ENCODE peak calls at places on chromosome 17, in six cellular contexts. One of them, this sample, is unnamed.

GRCh38 chr17:73133911-73134649 is 30.7 kb upstream of the SSTR2 start:
- DNase-seq in G401: no peak
- DNase-seq in cerebellar cortex: no peak
- DNase-seq in NCI-H774: no peak
- DNase-seq in NCI-H748 treated with DMSO at 0.1 percent for 48 hours: no peak
- DNase-seq in GM12865: no peak
- DNase-seq in this sample: no peak

GRCh38 chr17:72121164-72122001 is 563 bp downstream of the SOX9 start:
- DNase-seq in G401: no peak
- DNase-seq in cerebellar cortex: no peak
- DNase-seq in NCI-H774: peak
- DNase-seq in NCI-H748 treated with DMSO at 0.1 percent for 48 hours: no peak
- DNase-seq in GM12865: peak
- DNase-seq in this sample: peak

GRCh38 chr17:17171186-17171585 is 34.9 kb downstream of the PLD6 start:
- DNase-seq in G401: no peak
- DNase-seq in cerebellar cortex: no peak
- DNase-seq in NCI-H774: no peak
- DNase-seq in NCI-H748 treated with DMSO at 0.1 percent for 48 hours: no peak
- DNase-seq in GM12865: no peak
- DNase-seq in this sample: peak

GRCh38 chr17:74125160-74125559 is 78.3 kb upstream of the RPL38 start:
- DNase-seq in G401: no peak
- DNase-seq in cerebellar cortex: no peak
- DNase-seq in NCI-H774: peak
- DNase-seq in NCI-H748 treated with DMSO at 0.1 percent for 48 hours: peak
- DNase-seq in GM12865: no peak
- DNase-seq in this sample: no peak

GRCh38 chr17:59669411-59669810 is 37.8 kb downstream of the PTRH2 start:
- DNase-seq in G401: no peak
- DNase-seq in cerebellar cortex: no peak
- DNase-seq in NCI-H774: no peak
- DNase-seq in NCI-H748 treated with DMSO at 0.1 percent for 48 hours: no peak
- DNase-seq in GM12865: no peak
- DNase-seq in this sample: no peak

GRCh38 chr17:40953876-40954275 is 12.9 kb downstream of the KRT39 start:
- DNase-seq in G401: no peak
- DNase-seq in cerebellar cortex: no peak
- DNase-seq in NCI-H774: no peak
- DNase-seq in NCI-H748 treated with DMSO at 0.1 percent for 48 hours: no peak
- DNase-seq in GM12865: no peak
- DNase-seq in this sample: no peak

GRCh38 chr17:8918811-8919210 is 46.7 kb downstream of the PIK3R5 start:
- DNase-seq in G401: no peak
- DNase-seq in cerebellar cortex: no peak
- DNase-seq in NCI-H774: no peak
- DNase-seq in NCI-H748 treated with DMSO at 0.1 percent for 48 hours: no peak
- DNase-seq in GM12865: no peak
- DNase-seq in this sample: no peak

GRCh38 chr17:39863918-39864746 is at the start of gene IKZF3:
- DNase-seq in G401: no peak
- DNase-seq in cerebellar cortex: peak
- DNase-seq in NCI-H774: peak
- DNase-seq in NCI-H748 treated with DMSO at 0.1 percent for 48 hours: no peak
- DNase-seq in GM12865: peak
- DNase-seq in this sample: peak

GRCh38 chr17:11031787-11032186 is 193.9 kb upstream of the PIRT start:
- DNase-seq in G401: no peak
- DNase-seq in cerebellar cortex: no peak
- DNase-seq in NCI-H774: no peak
- DNase-seq in NCI-H748 treated with DMSO at 0.1 percent for 48 hours: no peak
- DNase-seq in GM12865: no peak
- DNase-seq in this sample: no peak

GRCh38 chr17:29826045-29826692 is 103.9 kb downstream of the SSH2 start:
- DNase-seq in G401: no peak
- DNase-seq in cerebellar cortex: no peak
- DNase-seq in NCI-H774: peak
- DNase-seq in NCI-H748 treated with DMSO at 0.1 percent for 48 hours: peak
- DNase-seq in GM12865: no peak
- DNase-seq in this sample: no peak

GRCh38 chr17:8832711-8833352 is 33.7 kb upstream of the MFSD6L start:
- DNase-seq in G401: no peak
- DNase-seq in cerebellar cortex: no peak
- DNase-seq in NCI-H774: peak
- DNase-seq in NCI-H748 treated with DMSO at 0.1 percent for 48 hours: no peak
- DNase-seq in GM12865: peak
- DNase-seq in this sample: peak

GRCh38 chr17:142102-142661 is 4.8 kb downstream of the SCGB1C2 start:
- DNase-seq in G401: peak
- DNase-seq in cerebellar cortex: peak
- DNase-seq in NCI-H774: no peak
- DNase-seq in NCI-H748 treated with DMSO at 0.1 percent for 48 hours: no peak
- DNase-seq in GM12865: peak
- DNase-seq in this sample: peak

GRCh38 chr17:1713878-1714487 is 3.8 kb upstream of the TLCD2 start:
- DNase-seq in G401: peak
- DNase-seq in cerebellar cortex: peak
- DNase-seq in NCI-H774: no peak
- DNase-seq in NCI-H748 treated with DMSO at 0.1 percent for 48 hours: peak
- DNase-seq in GM12865: no peak
- DNase-seq in this sample: peak

GRCh38 chr17:48054238-48055185 is 6.4 kb downstream of the NFE2L1 start:
- DNase-seq in G401: peak
- DNase-seq in cerebellar cortex: peak
- DNase-seq in NCI-H774: no peak
- DNase-seq in NCI-H748 treated with DMSO at 0.1 percent for 48 hours: peak
- DNase-seq in GM12865: no peak
- DNase-seq in this sample: peak

GRCh38 chr17:68141050-68141449 is 105.5 kb downstream of the KPNA2 start:
- DNase-seq in G401: no peak
- DNase-seq in cerebellar cortex: no peak
- DNase-seq in NCI-H774: no peak
- DNase-seq in NCI-H748 treated with DMSO at 0.1 percent for 48 hours: no peak
- DNase-seq in GM12865: no peak
- DNase-seq in this sample: peak

GRCh38 chr17:63516910-63517824 is 6.0 kb upstream of the KCNH6 start:
- DNase-seq in G401: no peak
- DNase-seq in cerebellar cortex: no peak
- DNase-seq in NCI-H774: no peak
- DNase-seq in NCI-H748 treated with DMSO at 0.1 percent for 48 hours: no peak
- DNase-seq in GM12865: peak
- DNase-seq in this sample: peak

GRCh38 chr17:75084039-75084660 is 3.6 kb upstream of the SLC16A5 start:
- DNase-seq in G401: no peak
- DNase-seq in cerebellar cortex: no peak
- DNase-seq in NCI-H774: no peak
- DNase-seq in NCI-H748 treated with DMSO at 0.1 percent for 48 hours: no peak
- DNase-seq in GM12865: no peak
- DNase-seq in this sample: peak

GRCh38 chr17:43581581-43581980 is 35.4 kb upstream of the ETV4 start:
- DNase-seq in G401: no peak
- DNase-seq in cerebellar cortex: no peak
- DNase-seq in NCI-H774: no peak
- DNase-seq in NCI-H748 treated with DMSO at 0.1 percent for 48 hours: no peak
- DNase-seq in GM12865: no peak
- DNase-seq in this sample: no peak

GRCh38 chr17:40130352-40131042 is 8.7 kb downstream of the MSL1 start:
- DNase-seq in G401: no peak
- DNase-seq in cerebellar cortex: no peak
- DNase-seq in NCI-H774: no peak
- DNase-seq in NCI-H748 treated with DMSO at 0.1 percent for 48 hours: no peak
- DNase-seq in GM12865: no peak
- DNase-seq in this sample: no peak